ENCODE peak calls at places on chromosome X, in four cellular contexts. F, W, A and D are unnamed samples.

GRCh38 chrX:118884552-118885138 is 61.0 kb downstream of the ZCCHC12 start:
- DNase-seq in F (no peak), W (peak; percentile 31), A (no peak), D (no peak)

GRCh38 chrX:16212436-16212835 is 45.2 kb downstream of the MAGEB17 start:
- DNase-seq in F (no peak), W (no peak), A (no peak), D (no peak)

GRCh38 chrX:130746709-130747347 is 156.2 kb downstream of the ENOX2 start:
- DNase-seq in F (no peak), W (no peak), A (no peak), D (no peak)

GRCh38 chrX:103918050-103918449 is 44.4 kb upstream of the TMSB15B start:
- DNase-seq in F (peak; percentile 35), W (peak; percentile 33), A (peak; percentile 65), D (peak; percentile 74)

GRCh38 chrX:154484255-154485149 is 1.9 kb downstream of the UBL4A start:
- DNase-seq in F (no peak), W (no peak), A (no peak), D (no peak)

GRCh38 chrX:129769467-129770154 is 10.1 kb upstream of the SASH3 start:
- DNase-seq in F (peak; percentile 82), W (peak; percentile 43), A (no peak), D (peak; percentile 97)

GRCh38 chrX:150625107-150625506 is 56.7 kb downstream of the MTM1 start:
- DNase-seq in F (no peak), W (no peak), A (no peak), D (no peak)

GRCh38 chrX:107629533-107629909 is 1.2 kb downstream of the PRPS1 start:
- DNase-seq in F (no peak), W (no peak), A (peak; percentile 9), D (peak; percentile 19)

GRCh38 chrX:74232859-74233258 is 71.1 kb upstream of the ZCCHC13 start:
- DNase-seq in F (no peak), W (no peak), A (peak; percentile 24), D (peak; percentile 35)

GRCh38 chrX:40099046-40099968 is 1.5 kb upstream of the BCOR start:
- DNase-seq in F (no peak), W (peak; percentile 67), A (no peak), D (no peak)

GRCh38 chrX:10759400-10759799 is 139.0 kb upstream of the MID1 start:
- DNase-seq in F (no peak), W (no peak), A (no peak), D (no peak)

GRCh38 chrX:6954836-6955235 is 192.7 kb upstream of the STS start:
- DNase-seq in F (no peak), W (no peak), A (no peak), D (no peak)

GRCh38 chrX:129647588-129648410 is 7.0 kb downstream of the APLN start:
- DNase-seq in F (no peak), W (no peak), A (no peak), D (no peak)

GRCh38 chrX:22063284-22063683 is 31.2 kb downstream of the PHEX start:
- DNase-seq in F (no peak), W (no peak), A (peak; percentile 35), D (no peak)

GRCh38 chrX:130836447-130836846 is 66.6 kb downstream of the ENOX2 start:
- DNase-seq in F (no peak), W (no peak), A (no peak), D (no peak)

GRCh38 chrX:81120936-81121351 is 80.8 kb downstream of the HMGN5 start:
- DNase-seq in F (peak; percentile 29), W (no peak), A (peak; percentile 50), D (peak; percentile 50)

GRCh38 chrX:40098264-40099045 is 697 bp upstream of the BCOR start:
- DNase-seq in F (peak; percentile 71), W (peak; percentile 52), A (peak; percentile 47), D (no peak)

GRCh38 chrX:151722241-151722846 is 6.5 kb downstream of the FATE1 start:
- DNase-seq in F (no peak), W (no peak), A (no peak), D (no peak)

GRCh38 chrX:21487832-21488231 is 113.6 kb downstream of the CNKSR2 start:
- DNase-seq in F (no peak), W (no peak), A (peak; percentile 64), D (no peak)

GRCh38 chrX:104641176-104641575 is 75.2 kb downstream of the IL1RAPL2 start:
- DNase-seq in F (no peak), W (no peak), A (no peak), D (no peak)

GRCh38 chrX:28787206-28787605 is 200.0 kb downstream of the IL1RAPL1 start:
- DNase-seq in F (no peak), W (no peak), A (peak; percentile 65), D (no peak)

GRCh38 chrX:143304518-143304917 is 212.8 kb downstream of the SPANXN3 start:
- DNase-seq in F (no peak), W (no peak), A (no peak), D (no peak)

GRCh38 chrX:106707771-106708454 is 18.6 kb upstream of the RNF128 start:
- DNase-seq in F (no peak), W (no peak), A (peak; percentile 94), D (no peak)

GRCh38 chrX:40152706-40153334 is 55.1 kb upstream of the BCOR start:
- DNase-seq in F (no peak), W (no peak), A (no peak), D (no peak)

GRCh38 chrX:23901065-23901464 is 6.7 kb downstream of the APOO start:
- DNase-seq in F (no peak), W (no peak), A (peak; percentile 97), D (no peak)

GRCh38 chrX:47523713-47524166 is 37.3 kb upstream of the ARAF start:
- DNase-seq in F (no peak), W (no peak), A (no peak), D (no peak)

GRCh38 chrX:114051667-114052315 is 532.1 kb upstream of the HTR2C start:
- DNase-seq in F (no peak), W (no peak), A (no peak), D (no peak)